ENCODE peak calls at places on chromosome 13, in four cellular contexts. One of them, this sample, is unnamed.

GRCh38 chr13:68047889-68048288 is 817.8 kb upstream of the PCDH9 start:
- DNase-seq in lower leg skin: no peak
- DNase-seq in AG09319: no peak
- DNase-seq in mammary epithelial cell: peak
- DNase-seq in this sample: peak

GRCh38 chr13:20843177-20843576 is 59.4 kb downstream of the XPO4 start:
- DNase-seq in lower leg skin: no peak
- DNase-seq in AG09319: no peak
- DNase-seq in mammary epithelial cell: no peak
- DNase-seq in this sample: no peak

GRCh38 chr13:60229708-60230272 is 66.1 kb upstream of the DIAPH3 start:
- DNase-seq in AG09319: no peak
- DNase-seq in lower leg skin: no peak
- DNase-seq in mammary epithelial cell: no peak
- DNase-seq in this sample: no peak

GRCh38 chr13:42969558-42970172 is 22.4 kb downstream of the EPSTI1 start:
- DNase-seq in AG09319: peak
- DNase-seq in lower leg skin: peak
- DNase-seq in mammary epithelial cell: peak
- DNase-seq in this sample: peak

GRCh38 chr13:39417643-39418042 is 185.3 kb downstream of the LHFPL6 start:
- DNase-seq in lower leg skin: no peak
- DNase-seq in mammary epithelial cell: peak
- DNase-seq in AG09319: no peak
- DNase-seq in this sample: peak

GRCh38 chr13:108984251-108984920 is 355.0 kb downstream of the MYO16 start:
- DNase-seq in mammary epithelial cell: no peak
- DNase-seq in lower leg skin: no peak
- DNase-seq in AG09319: no peak
- DNase-seq in this sample: no peak

GRCh38 chr13:27923794-27924528 is 4.2 kb downstream of the PDX1 start:
- DNase-seq in AG09319: no peak
- DNase-seq in lower leg skin: no peak
- DNase-seq in mammary epithelial cell: no peak
- DNase-seq in this sample: no peak

GRCh38 chr13:42110410-42111155 is 62.1 kb downstream of the DGKH start:
- DNase-seq in AG09319: peak
- DNase-seq in lower leg skin: peak
- DNase-seq in mammary epithelial cell: peak
- DNase-seq in this sample: peak

GRCh38 chr13:30934381-30934780 is 1.9 kb downstream of the TEX26 start:
- DNase-seq in AG09319: no peak
- DNase-seq in mammary epithelial cell: no peak
- DNase-seq in lower leg skin: no peak
- DNase-seq in this sample: no peak

GRCh38 chr13:51829236-51829899 is 15.6 kb downstream of the TMEM272 start:
- DNase-seq in mammary epithelial cell: no peak
- DNase-seq in lower leg skin: no peak
- DNase-seq in AG09319: no peak
- DNase-seq in this sample: no peak

GRCh38 chr13:60519496-60519895 is 122.5 kb downstream of the TDRD3 start:
- DNase-seq in lower leg skin: no peak
- DNase-seq in AG09319: no peak
- DNase-seq in mammary epithelial cell: no peak
- DNase-seq in this sample: no peak

GRCh38 chr13:51600703-51601102 is 16.4 kb downstream of the WDFY2 start:
- DNase-seq in AG09319: no peak
- DNase-seq in lower leg skin: no peak
- DNase-seq in mammary epithelial cell: no peak
- DNase-seq in this sample: no peak

GRCh38 chr13:59755647-59756290 is 408.0 kb downstream of the DIAPH3 start:
- DNase-seq in AG09319: no peak
- DNase-seq in mammary epithelial cell: peak
- DNase-seq in lower leg skin: no peak
- DNase-seq in this sample: no peak

GRCh38 chr13:80168089-80168850 is 172.7 kb downstream of the SPRY2 start:
- DNase-seq in lower leg skin: no peak
- DNase-seq in AG09319: no peak
- DNase-seq in mammary epithelial cell: peak
- DNase-seq in this sample: no peak

GRCh38 chr13:47133024-47133445 is 236.2 kb upstream of the HTR2A start:
- DNase-seq in AG09319: no peak
- DNase-seq in mammary epithelial cell: no peak
- DNase-seq in lower leg skin: no peak
- DNase-seq in this sample: no peak

GRCh38 chr13:43303040-43303729 is 279.8 kb downstream of the DNAJC15 start:
- DNase-seq in lower leg skin: no peak
- DNase-seq in mammary epithelial cell: peak
- DNase-seq in AG09319: peak
- DNase-seq in this sample: peak

GRCh38 chr13:23868521-23868920 is 20.7 kb downstream of the MIPEP start:
- DNase-seq in lower leg skin: no peak
- DNase-seq in AG09319: no peak
- DNase-seq in mammary epithelial cell: peak
- DNase-seq in this sample: peak

GRCh38 chr13:96993660-96994029 is 631 bp downstream of the OXGR1 start:
- DNase-seq in AG09319: no peak
- DNase-seq in lower leg skin: no peak
- DNase-seq in mammary epithelial cell: no peak
- DNase-seq in this sample: no peak

GRCh38 chr13:34522818-34523217 is 419.3 kb upstream of the NBEA start:
- DNase-seq in lower leg skin: no peak
- DNase-seq in mammary epithelial cell: no peak
- DNase-seq in AG09319: no peak
- DNase-seq in this sample: no peak

GRCh38 chr13:94764576-94765321 is 52.4 kb upstream of the SOX21 start:
- DNase-seq in AG09319: no peak
- DNase-seq in mammary epithelial cell: no peak
- DNase-seq in lower leg skin: no peak
- DNase-seq in this sample: peak

GRCh38 chr13:67966065-67966464 is 735.9 kb upstream of the PCDH9 start:
- DNase-seq in mammary epithelial cell: no peak
- DNase-seq in lower leg skin: no peak
- DNase-seq in AG09319: no peak
- DNase-seq in this sample: no peak

GRCh38 chr13:94886191-94886590 is 173.8 kb upstream of the SOX21 start:
- DNase-seq in mammary epithelial cell: no peak
- DNase-seq in lower leg skin: no peak
- DNase-seq in AG09319: no peak
- DNase-seq in this sample: no peak

GRCh38 chr13:27004389-27004788 is 167.2 kb downstream of the USP12 start:
- DNase-seq in AG09319: no peak
- DNase-seq in mammary epithelial cell: no peak
- DNase-seq in lower leg skin: no peak
- DNase-seq in this sample: no peak

GRCh38 chr13:70388935-70389334 is 280.7 kb upstream of the KLHL1 start:
- DNase-seq in lower leg skin: no peak
- DNase-seq in mammary epithelial cell: no peak
- DNase-seq in AG09319: no peak
- DNase-seq in this sample: no peak

GRCh38 chr13:67193979-67194378 is 36.2 kb downstream of the PCDH9 start:
- DNase-seq in mammary epithelial cell: no peak
- DNase-seq in lower leg skin: no peak
- DNase-seq in AG09319: no peak
- DNase-seq in this sample: no peak

GRCh38 chr13:64061649-64062048 is 2646.0 kb upstream of the PCDH20 start:
- DNase-seq in lower leg skin: no peak
- DNase-seq in AG09319: no peak
- DNase-seq in mammary epithelial cell: no peak
- DNase-seq in this sample: no peak

GRCh38 chr13:67443901-67444300 is 213.8 kb upstream of the PCDH9 start:
- DNase-seq in AG09319: no peak
- DNase-seq in mammary epithelial cell: no peak
- DNase-seq in lower leg skin: no peak
- DNase-seq in this sample: no peak

GRCh38 chr13:31950121-31950810 is 81.3 kb upstream of the FRY start:
- DNase-seq in AG09319: no peak
- DNase-seq in lower leg skin: no peak
- DNase-seq in mammary epithelial cell: no peak
- DNase-seq in this sample: no peak

GRCh38 chr13:112990783-112991182 is 21.8 kb downstream of the MCF2L start:
- DNase-seq in AG09319: no peak
- DNase-seq in lower leg skin: no peak
- DNase-seq in mammary epithelial cell: peak
- DNase-seq in this sample: no peak

GRCh38 chr13:45258339-45258685 is 57.5 kb upstream of the KCTD4 start:
- DNase-seq in lower leg skin: no peak
- DNase-seq in mammary epithelial cell: no peak
- DNase-seq in AG09319: no peak
- DNase-seq in this sample: peak

GRCh38 chr13:52353116-52353718 is 52.8 kb downstream of the THSD1 start:
- DNase-seq in mammary epithelial cell: peak
- DNase-seq in lower leg skin: no peak
- DNase-seq in AG09319: peak
- DNase-seq in this sample: peak

GRCh38 chr13:53112522-53112921 is 83.9 kb downstream of the OLFM4 start:
- DNase-seq in lower leg skin: no peak
- DNase-seq in mammary epithelial cell: no peak
- DNase-seq in AG09319: no peak
- DNase-seq in this sample: peak

GRCh38 chr13:25371158-25371557 is 616 bp upstream of the ATP8A2 start:
- DNase-seq in mammary epithelial cell: no peak
- DNase-seq in AG09319: no peak
- DNase-seq in lower leg skin: no peak
- DNase-seq in this sample: no peak

DNA sequence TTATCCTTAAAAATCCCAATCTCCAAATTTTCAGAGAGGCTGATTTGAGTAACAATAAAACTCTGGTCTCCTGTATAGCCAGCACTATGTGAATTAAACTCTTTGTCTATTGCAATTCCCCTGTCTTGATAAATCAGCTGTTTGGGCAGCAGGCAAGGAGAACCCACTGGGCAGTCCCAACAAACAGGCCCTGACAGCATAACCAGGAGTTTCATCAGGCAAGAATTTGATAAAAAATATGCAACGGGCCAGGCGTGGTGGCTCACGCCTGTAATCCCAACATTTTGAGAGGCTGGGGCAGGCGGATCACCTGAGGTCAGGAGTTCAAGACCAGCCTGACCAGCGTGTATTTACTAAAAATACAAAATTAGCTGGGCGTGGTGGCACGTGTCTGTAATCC is 42.1 kb downstream of the STK24 start:
- DNase-seq in AG09319: no peak
- DNase-seq in mammary epithelial cell: peak
- DNase-seq in lower leg skin: no peak
- DNase-seq in this sample: no peak
- TF ChIP-seq CTCF in AG09319: no peak
- TF ChIP-seq CTCF in mammary epithelial cell: no peak
- TF ChIP-seq CTCF in lower leg skin: no peak
- TF ChIP-seq CTCF in this sample: no peak

GRCh38 chr13:99658266-99658991 is 157.2 kb downstream of the TM9SF2 start:
- DNase-seq in mammary epithelial cell: peak
- DNase-seq in lower leg skin: peak
- DNase-seq in AG09319: peak
- DNase-seq in this sample: no peak
- TF ChIP-seq CTCF in mammary epithelial cell: peak
- TF ChIP-seq CTCF in lower leg skin: no peak
- TF ChIP-seq CTCF in AG09319: peak
- TF ChIP-seq CTCF in this sample: peak

GRCh38 chr13:90974249-90974954 is 373.1 kb upstream of the MIR17HG start:
- DNase-seq in lower leg skin: no peak
- DNase-seq in mammary epithelial cell: no peak
- DNase-seq in AG09319: no peak
- DNase-seq in this sample: no peak

DNA sequence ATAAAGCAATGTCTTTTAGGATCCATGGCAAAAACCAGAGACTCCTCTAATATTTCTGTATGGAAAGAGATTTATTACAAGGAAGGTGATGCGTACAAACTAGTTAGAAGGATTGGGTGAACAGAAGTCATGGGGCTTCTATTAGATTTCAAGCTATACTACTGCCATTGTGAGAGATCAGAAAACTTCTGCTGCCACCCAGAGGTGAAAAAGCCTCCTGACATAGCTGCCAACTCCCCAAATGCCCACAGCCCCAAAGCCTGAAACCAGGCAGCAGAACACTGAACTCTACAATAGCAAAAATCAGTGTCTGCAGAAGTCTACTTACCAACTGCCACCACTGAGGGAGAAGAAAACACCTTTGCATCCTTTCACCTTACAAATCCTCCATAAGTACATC is 379.0 kb upstream of the MIR17HG start:
- DNase-seq in lower leg skin: no peak
- DNase-seq in AG09319: no peak
- DNase-seq in mammary epithelial cell: peak
- DNase-seq in this sample: peak
- TF ChIP-seq CTCF in lower leg skin: no peak
- TF ChIP-seq CTCF in AG09319: no peak
- TF ChIP-seq CTCF in mammary epithelial cell: peak
- TF ChIP-seq CTCF in this sample: peak

GRCh38 chr13:111531505-111531904 is 211.1 kb downstream of the TEX29 start:
- DNase-seq in mammary epithelial cell: no peak
- DNase-seq in lower leg skin: no peak
- DNase-seq in AG09319: no peak
- DNase-seq in this sample: peak
- TF ChIP-seq CTCF in mammary epithelial cell: no peak
- TF ChIP-seq CTCF in lower leg skin: no peak
- TF ChIP-seq CTCF in AG09319: no peak
- TF ChIP-seq CTCF in this sample: no peak

GRCh38 chr13:110683203-110683883 is 22.6 kb downstream of the CARS2 start:
- DNase-seq in lower leg skin: no peak
- DNase-seq in mammary epithelial cell: peak
- DNase-seq in AG09319: no peak
- DNase-seq in this sample: peak
- TF ChIP-seq CTCF in lower leg skin: no peak
- TF ChIP-seq CTCF in mammary epithelial cell: peak
- TF ChIP-seq CTCF in AG09319: peak
- TF ChIP-seq CTCF in this sample: peak

This sample was measured in MCF 10A.